ENCODE peak calls at places on chromosomes 13 and 19, in eight cellular contexts. T, O, N, L, I, R, X and G are unnamed samples.

GRCh38 chr19:19538077-19538764 is at the start of gene CILP2:
- DNase-seq in T (no peak), O (no peak), N (peak; percentile 50), L (no peak), I (peak; percentile 54), R (no peak), X (no peak), G (peak; percentile 29)

GRCh38 chr19:38734426-38735256 is 9.6 kb downstream of the CAPN12 start:
- DNase-seq in T (peak; percentile 68), O (peak; percentile 30), N (peak; percentile 58), L (no peak), I (peak; percentile 71), R (peak; percentile 43), X (no peak), G (peak; percentile 37)

GRCh38 chr13:97112451-97113152 is 109.5 kb upstream of the MBNL2 start:
- DNase-seq in T (no peak), O (peak; percentile 56), N (no peak), L (no peak), I (no peak), R (peak; percentile 23), X (no peak), G (no peak)

GRCh38 chr13:36965767-36966166 is 33.4 kb downstream of the ALG5 start:
- DNase-seq in T (no peak), O (peak; percentile 85), N (no peak), L (no peak), I (no peak), R (peak; percentile 70), X (peak; percentile 33), G (no peak)

GRCh38 chr13:112466132-112467025 is 90.2 kb downstream of the SPACA7 start:
- DNase-seq in T (peak; percentile 52), O (no peak), N (no peak), L (no peak), I (no peak), R (no peak), X (no peak), G (no peak)

GRCh38 chr19:35556025-35556590 is 7.3 kb downstream of the ATP4A start:
- DNase-seq in T (no peak), O (no peak), N (no peak), L (no peak), I (no peak), R (no peak), X (no peak), G (no peak)

GRCh38 chr13:50713849-50714248 is 129.6 kb downstream of the DLEU7 start:
- DNase-seq in T (no peak), O (peak; percentile 98), N (no peak), L (peak; percentile 44), I (no peak), R (peak; percentile 95), X (peak; percentile 34), G (no peak)

GRCh38 chr19:55600336-55601028 is 394 bp downstream of the ZNF524 start:
- DNase-seq in T (no peak), O (peak; percentile 65), N (no peak), L (no peak), I (peak; percentile 73), R (no peak), X (no peak), G (no peak)

GRCh38 chr13:47250141-47250540 is 353.3 kb upstream of the HTR2A start:
- DNase-seq in T (no peak), O (peak; percentile 91), N (no peak), L (no peak), I (no peak), R (no peak), X (no peak), G (no peak)

GRCh38 chr13:50911051-50911690 is 1.6 kb downstream of the RNASEH2B start:
- DNase-seq in T (no peak), O (peak; percentile 7), N (no peak), L (no peak), I (no peak), R (peak; percentile 65), X (no peak), G (no peak)

GRCh38 chr19:49342291-49342721 is 7.1 kb downstream of the CD37 start:
- DNase-seq in T (peak; percentile 51), O (no peak), N (no peak), L (no peak), I (no peak), R (no peak), X (no peak), G (no peak)

GRCh38 chr19:39448271-39448670 is 2.9 kb downstream of the SUPT5H start:
- DNase-seq in T (no peak), O (peak; percentile 68), N (no peak), L (no peak), I (peak; percentile 77), R (peak; percentile 64), X (no peak), G (no peak)

GRCh38 chr19:43776285-43776684 is 4.5 kb downstream of the KCNN4 start:
- DNase-seq in T (no peak), O (no peak), N (no peak), L (no peak), I (no peak), R (no peak), X (no peak), G (no peak)

GRCh38 chr19:41933693-41934426 is 5.6 kb upstream of the ERFL start:
- DNase-seq in T (no peak), O (no peak), N (no peak), L (no peak), I (no peak), R (no peak), X (no peak), G (no peak)

GRCh38 chr13:46804391-46804815 is 7.4 kb upstream of the ESD start:
- DNase-seq in T (no peak), O (peak; percentile 98), N (no peak), L (no peak), I (no peak), R (peak; percentile 78), X (peak; percentile 86), G (no peak)

GRCh38 chr13:46666727-46667456 is 113.9 kb downstream of the LRCH1 start:
- DNase-seq in T (no peak), O (no peak), N (no peak), L (no peak), I (no peak), R (no peak), X (no peak), G (no peak)

GRCh38 chr13:54029226-54029625 is 1000.6 kb downstream of the OLFM4 start:
- DNase-seq in T (no peak), O (peak; percentile 78), N (no peak), L (no peak), I (no peak), R (peak; percentile 54), X (no peak), G (no peak)

GRCh38 chr13:72144625-72145024 is 277.6 kb upstream of the DACH1 start:
- DNase-seq in T (no peak), O (peak; percentile 15), N (no peak), L (no peak), I (no peak), R (no peak), X (no peak), G (no peak)

GRCh38 chr19:38118176-38118575 is 105.8 kb downstream of the DPF1 start:
- DNase-seq in T (no peak), O (no peak), N (no peak), L (no peak), I (no peak), R (no peak), X (no peak), G (no peak)

GRCh38 chr13:52949744-52950143 is 78.9 kb upstream of the OLFM4 start:
- DNase-seq in T (no peak), O (no peak), N (no peak), L (no peak), I (no peak), R (no peak), X (no peak), G (no peak)

DNA sequence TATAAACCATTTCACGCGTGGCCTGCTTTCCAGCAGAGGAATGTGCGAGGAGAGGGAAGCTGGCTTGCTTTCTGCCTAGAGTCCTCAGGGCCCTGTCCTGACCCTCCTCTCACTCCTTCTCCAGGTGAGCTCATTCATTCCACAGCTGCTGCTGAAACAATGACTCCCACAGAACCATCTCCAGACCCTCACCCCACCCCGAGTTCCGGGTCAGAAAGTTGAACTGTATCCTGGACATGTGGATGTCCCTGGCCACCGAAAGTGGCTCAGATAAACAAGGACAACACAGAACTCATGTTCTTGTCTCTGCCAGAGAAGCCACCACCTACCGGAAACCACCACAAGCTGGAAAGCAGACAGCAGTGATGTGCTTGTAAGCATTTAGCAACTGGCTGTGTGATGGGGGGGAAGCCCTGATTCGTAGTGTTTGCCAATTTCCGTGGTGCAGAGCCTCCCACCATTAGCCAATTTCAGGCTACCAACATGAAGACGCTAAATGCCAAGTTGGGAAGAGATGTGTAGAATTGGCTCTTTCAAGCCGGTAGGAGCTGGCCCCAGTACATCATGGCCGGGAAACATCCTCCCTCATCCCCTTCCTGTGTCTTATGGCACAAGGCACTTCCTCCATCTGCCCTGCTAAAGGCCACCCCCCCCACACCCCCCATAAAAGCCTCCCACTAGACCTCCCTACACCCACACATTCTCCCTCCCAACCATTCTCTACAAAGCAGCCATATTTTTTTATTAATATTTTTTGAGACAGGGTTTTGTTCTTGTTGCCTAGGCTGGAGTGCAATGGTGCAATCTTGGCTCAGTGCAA is 5.0 kb downstream of the SYCE2 start:
- DNase-seq in T (no peak), O (peak; percentile 43), N (no peak), L (peak; percentile 39), I (peak; percentile 61), R (no peak), X (no peak), G (peak; percentile 29)
- H3K27ac ChIP-seq in T (peak overlapping the region; percentile 60), O (no peak overlapping the region), N (no peak overlapping the region), L (peak overlapping the region; percentile 86), I (peak overlapping the region; percentile 53), R (no peak overlapping the region), X (no peak overlapping the region), G (peak overlapping the region; percentile 52)

DNA sequence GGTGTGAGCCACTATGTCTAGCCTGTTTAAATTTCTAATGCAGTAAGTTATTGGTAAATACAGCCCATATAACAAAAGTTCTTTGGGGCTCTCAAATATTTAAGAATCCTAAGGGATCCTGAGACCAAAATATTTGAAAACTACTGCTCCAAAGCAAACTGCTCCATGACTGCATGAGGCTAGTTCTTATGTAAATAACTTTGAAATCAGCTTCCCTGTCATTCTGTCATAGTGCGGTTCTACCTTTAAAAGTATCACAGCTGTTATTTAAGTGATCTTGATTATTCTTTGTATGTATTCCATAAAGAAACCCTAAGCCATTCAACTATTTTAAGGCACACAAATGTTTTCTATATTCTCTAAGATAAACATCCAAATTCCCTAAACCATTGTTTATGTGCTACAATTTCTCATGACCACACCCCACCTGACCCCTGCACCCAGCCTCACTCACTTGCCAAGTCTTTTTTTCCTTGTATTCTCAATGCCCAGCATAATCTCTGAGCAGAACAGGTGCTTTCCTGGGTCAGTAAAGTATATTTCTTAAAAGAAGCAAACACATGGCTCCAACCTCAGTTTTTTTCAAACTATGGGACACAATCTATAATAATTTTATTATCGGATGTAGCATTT is 146.6 kb downstream of the RNF17 start:
- DNase-seq in T (no peak), O (no peak), N (no peak), L (no peak), I (no peak), R (no peak), X (no peak), G (no peak)
- H3K27ac ChIP-seq in T (no peak overlapping the region), O (peak overlapping the region; percentile 62), N (no peak overlapping the region), L (no peak overlapping the region), I (no peak overlapping the region), R (no peak overlapping the region), X (no peak overlapping the region), G (no peak overlapping the region)

GRCh38 chr19:3810708-3811355 is 24.7 kb upstream of the MATK start:
- DNase-seq in T (no peak), O (no peak), N (no peak), L (no peak), I (peak; percentile 62), R (no peak), X (no peak), G (no peak)
- H3K27ac ChIP-seq in T (peak overlapping the region; percentile 72), O (no peak overlapping the region), N (no peak overlapping the region), L (no peak overlapping the region), I (peak overlapping the region; percentile 20), R (no peak overlapping the region), X (no peak overlapping the region), G (peak overlapping the region; percentile 11)

GRCh38 chr13:25468330-25469178 is 96.8 kb downstream of the ATP8A2 start:
- DNase-seq in T (no peak), O (peak; percentile 54), N (no peak), L (no peak), I (no peak), R (no peak), X (no peak), G (no peak)
- H3K27ac ChIP-seq in T (no peak overlapping the region), O (no peak overlapping the region), N (no peak overlapping the region), L (no peak overlapping the region), I (no peak overlapping the region), R (no peak overlapping the region), X (no peak overlapping the region), G (no peak overlapping the region)